ENCODE peak calls at places on chromosome 11, in ten cellular contexts. G is GM12865; A is left colon; B is NCI-H2029; Z is hypothalamus; R is fibroblast of lung; N is ureter; V is right cardiac atrium; E is pons; I is activated effector memory CD4-positive, alpha-beta T cell treated with anti-CD3 and anti-CD28 coated beads, Interleukin-2, amount 50 U/mL, for 16 hours. L is an unnamed sample.

GRCh38 chr11:30128269-30128932 is 102.4 kb upstream of the FSHB start:
- DNase-seq in G (peak; percentile 44), A (no peak), B (no peak), Z (no peak), R (peak; percentile 33), N (no peak), V (no peak), E (peak; percentile 65), I (no peak), L (peak; percentile 36)

GRCh38 chr11:2775626-2776350 is 76.0 kb upstream of the KCNQ1OT1 start:
- DNase-seq in G (no peak), A (no peak), B (no peak), Z (no peak), R (no peak), N (peak; percentile 40), V (no peak), E (no peak), I (no peak), L (no peak)

GRCh38 chr11:128335729-128336128 is 251.6 kb downstream of the ETS1 start:
- DNase-seq in G (no peak), A (no peak), B (no peak), Z (no peak), R (no peak), N (no peak), V (no peak), E (no peak), I (no peak), L (no peak)

GRCh38 chr11:31499576-31500178 is 9.7 kb downstream of the IMMP1L start:
- DNase-seq in G (no peak), A (no peak), B (no peak), Z (no peak), R (peak; percentile 59), N (no peak), V (no peak), E (no peak), I (no peak), L (no peak)

GRCh38 chr11:369336-370018 is at the start of gene B4GALNT4:
- DNase-seq in G (no peak), A (no peak), B (peak; percentile 10), Z (peak; percentile 56), R (peak; percentile 38), N (no peak), V (peak; percentile 63), E (no peak), I (peak; percentile 75), L (no peak)

GRCh38 chr11:73121692-73122091 is 20.4 kb downstream of the FCHSD2 start:
- DNase-seq in G (no peak), A (no peak), B (no peak), Z (no peak), R (peak; percentile 5), N (no peak), V (no peak), E (no peak), I (no peak), L (no peak)

GRCh38 chr11:111870887-111871692 is at the start of gene ALG9:
- DNase-seq in G (peak; percentile 93), A (peak; percentile 84), B (peak; percentile 45), Z (peak; percentile 60), R (peak; percentile 85), N (peak; percentile 90), V (peak; percentile 94), E (peak; percentile 55), I (peak; percentile 95), L (peak; percentile 56)

GRCh38 chr11:1217151-1217550 is 5.7 kb upstream of the MUC5B start:
- DNase-seq in G (no peak), A (peak; percentile 17), B (no peak), Z (no peak), R (no peak), N (no peak), V (no peak), E (no peak), I (no peak), L (no peak)

GRCh38 chr11:9639985-9640384 is 23.9 kb upstream of the SWAP70 start:
- DNase-seq in G (no peak), A (no peak), B (no peak), Z (no peak), R (no peak), N (no peak), V (no peak), E (peak; percentile 68), I (no peak), L (no peak)

GRCh38 chr11:3206128-3206921 is 12.3 kb downstream of the MRGPRG start:
- DNase-seq in G (no peak), A (no peak), B (no peak), Z (no peak), R (no peak), N (no peak), V (no peak), E (no peak), I (no peak), L (no peak)

GRCh38 chr11:133827556-133827955 is 17.8 kb downstream of the SPATA19 start:
- DNase-seq in G (no peak), A (no peak), B (no peak), Z (no peak), R (no peak), N (no peak), V (no peak), E (no peak), I (no peak), L (no peak)

L was measured in renal cortical epithelial cell.